ENCODE peak calls at places on chromosomes 2 and 18, in eight cellular contexts. Z is tibial artery, H is colonic mucosa, D is cardiac fibroblast, I is BE2C, S is astrocyte, G is kidney epithelial cell, Q is GM23338. K is an unnamed sample.
A peak's percentile ranks its signal among the peaks of the same experiment; 100 is the strongest.

GRCh38 chr2:182375862-182376261 is 51.0 kb downstream of the PDE1A start:
- DNase-seq in Z (no peak), H (no peak), D (no peak), I (no peak), S (no peak), G (no peak), Q (no peak), K (no peak)

GRCh38 chr2:55620123-55620779 is 2.8 kb upstream of the PPP4R3B start:
- DNase-seq in Z (no peak), H (no peak), D (peak; percentile 16), I (peak; percentile 10), S (no peak), G (no peak), Q (peak; percentile 55), K (no peak)

GRCh38 chr2:10588911-10589310 is 100.9 kb downstream of the NOL10 start:
- DNase-seq in Z (no peak), H (no peak), D (no peak), I (no peak), S (no peak), G (no peak), Q (no peak), K (no peak)

GRCh38 chr2:241315879-241316700 is at the start of gene SEPTIN2:
- DNase-seq in Z (no peak), H (peak; percentile 73), D (no peak), I (no peak), S (peak; percentile 32), G (no peak), Q (peak; percentile 69), K (peak; percentile 95)

GRCh38 chr18:74284501-74285004 is 7.2 kb downstream of the CYB5A start:
- DNase-seq in Z (no peak), H (no peak), D (peak; percentile 63), I (no peak), S (no peak), G (no peak), Q (no peak), K (no peak)

GRCh38 chr18:74598350-74599001 is 806 bp downstream of the ZNF407 start:
- DNase-seq in Z (peak; percentile 71), H (peak; percentile 57), D (peak; percentile 41), I (peak; percentile 66), S (peak; percentile 39), G (no peak), Q (peak; percentile 52), K (peak; percentile 24)

GRCh38 chr2:239299218-239299939 is 101.4 kb downstream of the HDAC4 start:
- DNase-seq in Z (peak; percentile 44), H (no peak), D (no peak), I (peak; percentile 19), S (no peak), G (no peak), Q (no peak), K (peak; percentile 46)

GRCh38 chr18:9354256-9354655 is 19.7 kb downstream of the TWSG1 start:
- DNase-seq in Z (no peak), H (no peak), D (no peak), I (no peak), S (no peak), G (no peak), Q (no peak), K (no peak)

GRCh38 chr2:20577495-20578235 is 73.2 kb downstream of the HS1BP3 start:
- DNase-seq in Z (peak; percentile 76), H (no peak), D (no peak), I (peak; percentile 80), S (peak; percentile 58), G (peak; percentile 90), Q (no peak), K (peak; percentile 59)

GRCh38 chr2:205333351-205333750 is 348.9 kb upstream of the NRP2 start:
- DNase-seq in Z (no peak), H (no peak), D (no peak), I (no peak), S (no peak), G (no peak), Q (no peak), K (no peak)

GRCh38 chr2:176111891-176112374 is 4.6 kb upstream of the HOXD10 start:
- DNase-seq in Z (no peak), H (no peak), D (no peak), I (no peak), S (no peak), G (no peak), Q (no peak), K (peak; percentile 76)

GRCh38 chr2:11669454-11670291 is at the start of gene NTSR2:
- DNase-seq in Z (no peak), H (peak; percentile 33), D (peak; percentile 63), I (no peak), S (peak; percentile 47), G (no peak), Q (peak; percentile 90), K (peak; percentile 83)

GRCh38 chr2:240420206-240420899 is 15.1 kb upstream of the GPC1 start:
- DNase-seq in Z (peak; percentile 40), H (no peak), D (no peak), I (no peak), S (no peak), G (no peak), Q (no peak), K (peak; percentile 67)

GRCh38 chr2:187982668-187983067 is 309.0 kb upstream of the GULP1 start:
- DNase-seq in Z (no peak), H (no peak), D (peak; percentile 79), I (no peak), S (peak; percentile 93), G (peak; percentile 72), Q (no peak), K (no peak)

GRCh38 chr2:216344958-216345315 is 27.3 kb downstream of the MARCHF4 start:
- DNase-seq in Z (no peak), H (no peak), D (peak; percentile 18), I (no peak), S (no peak), G (no peak), Q (peak; percentile 32), K (no peak)

GRCh38 chr2:152632736-152633135 is 84.5 kb downstream of the PRPF40A start:
- DNase-seq in Z (no peak), H (no peak), D (no peak), I (no peak), S (peak; percentile 14), G (no peak), Q (no peak), K (no peak)
- H3K4me3 ChIP-seq in Z (no peak overlapping the region), H (no peak overlapping the region), D (no peak overlapping the region), I (no peak overlapping the region), S (no peak overlapping the region), G (no peak overlapping the region), Q (no peak overlapping the region), K (no peak overlapping the region)

GRCh38 chr2:231038483-231039293 is 1.4 kb downstream of the C2orf72 start:
- DNase-seq in Z (no peak), H (no peak), D (no peak), I (no peak), S (no peak), G (no peak), Q (peak; percentile 38), K (no peak)

GRCh38 chr2:231036578-231037106 is 681 bp upstream of the C2orf72 start:
- DNase-seq in Z (no peak), H (no peak), D (no peak), I (no peak), S (no peak), G (no peak), Q (no peak), K (no peak)

GRCh38 chr2:231039294-231039664 is 2.0 kb downstream of the C2orf72 start:
- DNase-seq in Z (no peak), H (no peak), D (no peak), I (no peak), S (no peak), G (no peak), Q (no peak), K (no peak)

GRCh38 chr2:231037202-231037730 is at the start of gene C2orf72:
- DNase-seq in Z (no peak), H (no peak), D (no peak), I (peak; percentile 33), S (no peak), G (no peak), Q (peak; percentile 52), K (peak; percentile 59)

DNA sequence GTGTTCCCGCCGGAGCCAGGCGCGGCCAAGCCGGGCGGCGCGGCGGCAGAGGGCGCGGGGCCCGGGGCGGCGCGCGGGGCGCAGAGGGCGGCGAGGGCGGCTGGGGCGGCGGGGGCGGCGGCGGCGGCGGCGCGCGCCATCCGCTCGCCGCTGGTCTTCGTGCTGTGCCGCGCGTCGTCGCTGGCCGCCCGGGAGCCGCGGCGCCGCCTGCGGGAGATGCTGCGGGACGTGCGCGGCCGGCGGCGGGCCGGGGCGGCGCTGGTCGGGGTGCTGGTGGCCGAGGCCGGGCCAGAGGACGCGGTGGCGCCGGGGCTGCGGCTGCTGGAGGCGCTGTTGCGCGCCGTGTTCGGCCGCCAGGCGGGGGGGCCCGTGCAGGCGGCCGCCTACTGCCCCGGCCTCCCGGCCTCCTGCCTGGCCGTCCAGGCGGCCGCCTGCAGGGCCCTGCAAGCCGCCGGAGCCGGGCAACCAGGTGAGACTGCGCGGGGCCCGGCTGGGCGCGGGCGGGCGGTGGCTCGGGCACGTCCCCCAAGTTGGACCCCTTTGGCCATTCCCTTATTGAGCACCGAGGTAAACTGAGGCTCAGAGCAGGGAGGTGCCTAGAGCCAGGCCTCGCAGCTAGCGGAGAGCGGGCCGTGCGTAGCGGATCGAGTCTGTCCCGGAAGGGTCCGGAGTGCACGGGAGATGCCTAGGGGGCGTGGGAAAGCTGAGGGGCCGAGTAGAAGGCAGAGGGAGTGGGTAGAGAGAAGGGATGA is 584 bp downstream of the C2orf72 start:
- DNase-seq in Z (no peak), H (no peak), D (no peak), I (peak; percentile 42), S (no peak), G (no peak), Q (peak; percentile 26), K (peak; percentile 49)
- TF ChIP-seq CTCF in Z (no peak), H (no peak), D (no peak), I (no peak), S (no peak), G (no peak), Q (no peak), K (no peak)

GRCh38 chr18:72942766-72943165 is 75.0 kb upstream of the NETO1 start:
- DNase-seq in Z (no peak), H (no peak), D (no peak), I (no peak), S (no peak), G (no peak), Q (no peak), K (no peak)

GRCh38 chr18:72941001-72941400 is 73.2 kb upstream of the NETO1 start:
- DNase-seq in Z (no peak), H (no peak), D (no peak), I (no peak), S (no peak), G (no peak), Q (no peak), K (no peak)

GRCh38 chr18:72935744-72936143 is 68.0 kb upstream of the NETO1 start:
- DNase-seq in Z (no peak), H (no peak), D (no peak), I (no peak), S (no peak), G (no peak), Q (peak; percentile 10), K (no peak)

DNA sequence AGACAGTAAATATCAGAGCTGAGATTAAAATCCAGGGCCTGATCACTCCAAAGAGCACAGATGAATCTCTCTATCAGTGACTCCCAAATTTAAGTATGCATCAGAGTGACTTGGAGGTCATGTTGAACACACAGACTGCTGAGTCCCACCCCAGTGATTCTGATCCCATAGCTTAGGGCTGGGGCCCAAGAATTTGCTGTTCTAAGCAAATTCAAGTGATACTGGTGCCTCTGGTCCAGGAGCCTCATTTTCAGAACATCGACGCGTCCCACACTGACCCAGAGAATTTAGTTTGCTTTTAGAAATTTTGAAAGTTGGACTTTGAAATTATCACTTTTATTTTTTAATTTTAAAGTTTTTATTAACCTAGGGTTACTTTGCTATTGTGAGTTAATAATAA is 72.7 kb upstream of the NETO1 start:
- DNase-seq in Z (no peak), H (no peak), D (no peak), I (no peak), S (no peak), G (no peak), Q (no peak), K (no peak)
- H3K4me3 ChIP-seq in Z (no peak overlapping the region), H (no peak overlapping the region), D (no peak overlapping the region), I (no peak overlapping the region), S (no peak overlapping the region), G (no peak overlapping the region), Q (no peak overlapping the region), K (no peak overlapping the region)

GRCh38 chr18:13290856-13291271 is 72.3 kb downstream of the LDLRAD4 start:
- DNase-seq in Z (no peak), H (no peak), D (no peak), I (no peak), S (no peak), G (no peak), Q (no peak), K (peak; percentile 53)
- TF ChIP-seq CTCF in Z (no peak), H (no peak), D (no peak), I (no peak), S (no peak), G (no peak), Q (no peak), K (no peak)